ENCODE peak calls at places on chromosomes 5 and 9, in nine cellular contexts. G, J, I, V, U, A, K, M and Q are unnamed samples.

GRCh38 chr5:90473321-90474234 is 993 bp downstream of the MBLAC2 start:
- DNase-seq in V (peak), J (peak), K (peak), U (peak), I (peak), A (peak), G (peak), M (no peak), Q (peak)

GRCh38 chr9:101738566-101739183 is at the start of gene GRIN3A:
- DNase-seq in K (peak), M (no peak), U (no peak), A (no peak), G (no peak), I (peak), J (peak), V (no peak), Q (no peak)

GRCh38 chr5:34552129-34552528 is 104.0 kb upstream of the RAI14 start:
- DNase-seq in I (no peak), V (no peak), K (no peak), M (no peak), J (no peak), U (peak), A (peak), G (peak), Q (no peak)

GRCh38 chr9:99259231-99259918 is 37.3 kb downstream of the SEC61B start:
- DNase-seq in G (peak), K (peak), I (no peak), U (peak), A (peak), J (peak), M (no peak), V (peak), Q (peak)

GRCh38 chr9:109640232-109641078 is 139.5 kb upstream of the PALM2AKAP2 start:
- DNase-seq in I (peak), K (peak), G (peak), M (no peak), U (peak), V (no peak), A (peak), J (peak), Q (no peak)

GRCh38 chr5:103224118-103224893 is 34.3 kb upstream of the MACIR start:
- DNase-seq in M (peak), J (peak), K (peak), U (no peak), V (peak), G (peak), A (peak), I (peak), Q (peak)

GRCh38 chr5:111735829-111736228 is 21.2 kb downstream of the NREP start:
- DNase-seq in G (peak), M (peak), V (no peak), U (peak), A (peak), J (peak), I (no peak), K (no peak), Q (peak)

GRCh38 chr5:24509943-24510342 is 134.8 kb downstream of the CDH10 start:
- DNase-seq in G (no peak), I (no peak), K (no peak), M (no peak), A (no peak), J (no peak), V (no peak), U (no peak), Q (no peak)

GRCh38 chr5:138926257-138926656 is 51.1 kb upstream of the LRRTM2 start:
- DNase-seq in I (no peak), G (no peak), U (no peak), J (no peak), A (no peak), K (no peak), V (no peak), M (no peak), Q (no peak)

GRCh38 chr5:74850016-74850415 is 16.2 kb downstream of the FAM169A start:
- DNase-seq in J (no peak), K (no peak), A (no peak), I (no peak), G (no peak), M (no peak), U (no peak), V (no peak), Q (no peak)

GRCh38 chr5:134046801-134047707 is 42.3 kb upstream of the VDAC1 start:
- DNase-seq in K (no peak), I (peak), M (no peak), G (no peak), V (no peak), J (peak), A (no peak), U (no peak), Q (no peak)

GRCh38 chr5:93252165-93252564 is 328.9 kb downstream of the NR2F1-AS1 start:
- DNase-seq in M (no peak), I (peak), J (peak), G (no peak), U (no peak), K (no peak), V (no peak), A (peak), Q (no peak)

GRCh38 chr5:179986328-179986727 is 78.6 kb upstream of the TBC1D9B start:
- DNase-seq in G (peak), M (no peak), V (no peak), A (peak), I (no peak), U (no peak), J (no peak), K (no peak), Q (no peak)

GRCh38 chr9:37971107-37971459 is 67.2 kb upstream of the SLC25A51 start:
- DNase-seq in A (no peak), I (no peak), M (no peak), K (no peak), J (no peak), G (no peak), U (no peak), V (no peak), Q (peak)

GRCh38 chr9:123912167-123912897 is 17.6 kb downstream of the DENND1A start:
- DNase-seq in I (no peak), U (no peak), K (no peak), G (no peak), A (no peak), J (no peak), V (no peak), M (no peak), Q (no peak)

GRCh38 chr9:120478208-120478607 is 101.8 kb downstream of the CDK5RAP2 start:
- DNase-seq in V (no peak), I (no peak), M (no peak), K (no peak), A (peak), U (no peak), J (no peak), G (peak), Q (peak)

GRCh38 chr9:77926314-77926959 is 105.2 kb downstream of the GNAQ start:
- DNase-seq in J (no peak), G (peak), M (peak), A (peak), I (no peak), V (no peak), K (no peak), U (no peak), Q (peak)

GRCh38 chr9:97906236-97906831 is 16.0 kb downstream of the TRMO start:
- DNase-seq in J (no peak), K (no peak), V (peak), U (peak), M (no peak), I (no peak), G (no peak), A (no peak), Q (no peak)

GRCh38 chr5:67490543-67491321 is 294.1 kb upstream of the CD180 start:
- DNase-seq in U (no peak), V (no peak), K (no peak), G (no peak), I (no peak), M (no peak), J (no peak), A (no peak), Q (no peak)

GRCh38 chr9:72363226-72363625 is 1.8 kb downstream of the ZFAND5 start:
- DNase-seq in K (no peak), J (no peak), I (no peak), U (no peak), G (no peak), M (no peak), V (no peak), A (no peak), Q (no peak)

DNA sequence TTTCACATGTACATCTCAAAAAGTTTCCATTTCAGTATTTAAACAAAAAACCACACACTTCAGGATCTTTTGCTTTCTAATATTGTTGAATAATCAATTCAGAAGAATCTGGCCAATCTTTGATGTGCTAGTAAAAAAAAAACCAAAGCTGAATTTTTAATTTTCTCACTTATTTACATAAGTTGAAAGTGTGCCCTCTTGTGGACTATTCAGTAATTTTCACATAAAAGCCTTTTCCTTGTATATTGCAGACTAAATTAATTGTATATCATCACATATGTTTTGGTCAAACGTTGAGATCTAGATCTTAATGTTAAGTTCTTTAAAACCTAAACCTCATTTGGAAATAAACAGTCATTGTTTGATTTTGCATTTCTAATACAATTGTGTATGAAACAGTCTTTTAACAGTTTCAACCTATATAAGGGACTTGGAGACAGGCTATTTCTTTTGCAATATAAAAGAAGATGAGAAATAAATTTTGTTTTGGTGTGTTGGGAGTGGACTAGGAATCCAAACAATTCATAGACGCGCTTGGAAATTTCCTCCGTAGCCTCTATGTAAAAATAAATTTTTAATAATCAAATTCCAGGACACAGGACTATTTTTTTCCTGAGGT is 68.1 kb downstream of the NIPBL start:
- DNase-seq in J (peak), K (no peak), G (peak), I (peak), V (no peak), U (no peak), M (no peak), A (peak), Q (peak)
- TF ChIP-seq CTCF in J (no peak), K (peak), G (no peak), I (peak), V (peak), U (peak), M (peak), A (peak), Q (peak)

DNA sequence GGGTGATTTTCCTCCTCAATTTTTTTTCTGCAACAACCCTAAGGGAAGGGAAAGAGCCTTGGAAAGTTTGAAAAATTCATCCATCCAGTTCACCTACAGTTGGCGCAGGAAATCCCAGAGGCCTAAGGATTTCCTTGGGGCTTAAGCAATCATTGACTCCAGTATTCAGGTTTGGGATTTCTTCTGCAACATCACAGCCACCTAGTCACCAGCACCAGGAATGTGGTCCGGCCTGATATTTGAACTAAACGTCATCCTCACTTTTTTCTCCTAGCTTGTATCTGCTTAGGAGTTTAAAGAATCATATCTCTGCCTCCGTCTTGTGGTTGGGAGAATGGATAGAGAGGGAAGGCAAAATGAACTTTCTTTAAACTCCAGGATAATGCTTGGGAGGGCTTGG is 20.2 kb upstream of the TLE4 start:
- DNase-seq in I (no peak), K (no peak), A (no peak), M (no peak), J (no peak), U (no peak), V (no peak), G (no peak), Q (no peak)
- TF ChIP-seq CTCF in I (no peak), K (no peak), A (no peak), M (no peak), J (no peak), U (no peak), V (no peak), G (no peak), Q (no peak)

GRCh38 chr9:108468364-108468763 is 387.4 kb downstream of the ACTL7B start:
- DNase-seq in V (no peak), I (peak), U (no peak), G (no peak), A (peak), J (peak), K (peak), M (no peak), Q (peak)
- TF ChIP-seq CTCF in V (peak), I (peak), U (peak), G (peak), A (peak), J (peak), K (peak), M (peak), Q (peak)

DNA sequence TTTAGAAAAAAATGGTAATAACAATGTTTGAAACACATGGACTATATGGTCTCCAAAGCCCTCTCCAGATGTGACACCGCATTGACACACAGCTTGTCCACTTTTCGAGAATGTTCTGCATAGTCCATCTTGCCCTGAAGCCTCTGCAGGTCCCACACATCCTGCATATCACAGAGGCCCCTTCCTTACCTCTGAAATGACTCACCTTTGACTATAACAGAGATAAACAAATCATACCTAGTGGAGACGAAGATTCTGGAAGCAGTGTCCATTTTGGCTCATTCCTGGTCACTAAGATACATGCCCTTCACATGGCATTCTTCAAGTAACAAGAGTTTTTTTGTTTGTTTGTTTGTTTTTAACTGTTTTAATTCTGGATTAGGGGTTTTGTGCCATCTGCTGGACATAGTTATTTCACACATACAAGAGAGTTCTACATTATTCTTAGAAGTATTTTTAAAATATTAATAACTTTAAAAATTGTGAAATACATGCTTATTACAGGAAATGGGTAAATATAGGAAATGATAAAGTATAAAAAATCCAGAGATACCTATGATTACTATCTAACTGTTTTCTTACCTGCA is 5.1 kb downstream of the ARL14EPL start:
- DNase-seq in M (no peak), G (peak), I (no peak), U (no peak), K (no peak), J (no peak), A (peak), V (no peak), Q (no peak)
- TF ChIP-seq CTCF in M (no peak), G (no peak), I (peak), U (no peak), K (no peak), J (no peak), A (peak), V (peak), Q (no peak)

GRCh38 chr5:98110791-98111190 is 662.7 kb upstream of the RGMB start:
- DNase-seq in G (no peak), A (no peak), I (no peak), J (no peak), V (no peak), U (no peak), K (no peak), M (no peak), Q (peak)

GRCh38 chr5:98109561-98110006 is 663.9 kb upstream of the RGMB start:
- DNase-seq in I (no peak), K (no peak), A (peak), U (no peak), M (peak), G (peak), J (no peak), V (no peak), Q (peak)

GRCh38 chr5:98108497-98108896 is 665.0 kb upstream of the RGMB start:
- DNase-seq in U (no peak), K (no peak), I (no peak), G (peak), J (no peak), M (peak), A (peak), V (no peak), Q (peak)

GRCh38 chr5:98110270-98110669 is 663.2 kb upstream of the RGMB start:
- DNase-seq in A (peak), U (no peak), I (no peak), M (peak), G (peak), J (no peak), K (no peak), V (no peak), Q (peak)

DNA sequence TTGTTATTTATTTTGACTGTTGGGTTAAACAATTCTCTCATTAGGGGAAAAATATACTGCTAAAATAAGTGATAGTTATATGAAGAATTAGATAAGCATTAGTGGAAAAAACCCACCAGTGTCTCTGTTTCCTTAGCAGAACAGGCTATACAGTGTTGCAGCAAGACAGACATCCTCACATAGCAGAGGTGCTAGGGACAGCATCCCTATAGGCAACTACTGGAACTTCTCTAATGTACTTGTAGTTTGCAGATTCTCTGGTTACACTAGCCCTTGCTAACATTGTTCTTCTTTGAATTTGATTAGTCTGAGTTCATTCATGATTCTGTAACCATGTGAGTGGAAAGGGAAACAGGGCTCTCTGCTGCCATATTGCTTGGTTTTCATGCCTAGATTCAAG is 661.8 kb upstream of the RGMB start:
- DNase-seq in J (peak), K (no peak), G (no peak), V (no peak), I (no peak), U (no peak), A (no peak), M (no peak), Q (no peak)
- TF ChIP-seq CTCF in J (no peak), K (no peak), G (no peak), V (no peak), I (no peak), U (no peak), A (no peak), M (peak), Q (peak)

DNA sequence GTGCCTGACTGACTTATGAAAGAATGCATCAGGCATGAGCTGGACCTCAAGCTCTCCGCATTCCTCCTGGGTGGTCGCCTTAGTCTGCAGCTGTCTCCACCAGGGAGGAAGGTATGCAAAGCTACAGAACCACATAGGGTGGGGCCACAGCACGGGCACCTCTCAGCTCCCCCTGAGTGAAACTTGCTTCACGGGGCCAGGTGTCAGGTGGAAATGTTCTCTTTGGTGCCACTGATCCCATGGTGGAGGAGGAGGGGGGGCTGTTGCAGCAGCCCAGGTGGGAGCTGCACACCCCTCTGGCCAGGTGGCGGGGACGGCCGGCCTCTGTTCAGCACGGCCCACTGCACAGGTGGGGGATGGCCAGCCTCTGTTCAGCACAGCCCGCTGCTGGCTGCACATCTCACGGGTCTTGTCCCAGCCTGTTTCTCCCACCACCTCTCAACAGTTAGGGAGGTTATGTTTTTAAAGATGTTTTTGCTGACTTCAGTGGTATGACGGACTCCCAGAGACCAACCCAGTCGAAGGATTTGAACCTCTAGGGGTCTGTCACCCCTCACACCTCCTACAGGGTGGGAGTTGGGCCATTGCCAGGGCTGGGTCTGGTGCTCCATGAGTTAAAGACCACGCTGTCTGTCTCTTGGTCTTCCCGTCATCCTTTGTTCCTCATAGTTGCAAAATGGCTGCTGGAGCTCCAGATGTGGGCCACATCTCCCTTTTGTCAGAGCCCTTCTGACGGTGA is 34.3 kb downstream of the MRPL36 start:
- DNase-seq in G (no peak), K (no peak), A (no peak), V (peak), U (no peak), J (no peak), I (no peak), M (no peak), Q (no peak)
- TF ChIP-seq CTCF in G (no peak), K (no peak), A (no peak), V (no peak), U (no peak), J (no peak), I (no peak), M (no peak), Q (no peak)

DNA sequence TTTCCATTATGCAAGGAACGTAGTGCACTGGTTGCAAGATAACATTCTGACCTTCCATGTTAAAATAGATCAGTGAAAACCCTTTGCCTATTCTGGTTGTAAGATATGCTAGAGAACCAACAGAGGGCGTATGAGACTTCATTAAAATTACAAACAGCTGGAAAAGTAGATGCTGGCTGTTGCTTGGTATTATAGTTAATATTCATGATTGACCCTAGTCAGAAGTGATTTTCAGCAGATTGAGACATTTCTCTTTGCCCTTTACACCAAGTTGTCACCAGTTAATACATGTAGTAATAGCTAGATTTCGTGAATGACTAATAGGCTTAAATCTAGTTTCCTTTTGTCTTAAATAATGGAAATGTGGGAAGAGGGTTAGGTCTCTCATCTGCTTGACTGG is 13.8 kb upstream of the FGF18 start:
- DNase-seq in V (no peak), A (peak), M (no peak), J (peak), U (no peak), G (peak), K (no peak), I (no peak), Q (peak)
- TF ChIP-seq CTCF in V (peak), A (peak), M (peak), J (peak), U (peak), G (peak), K (peak), I (peak), Q (peak)